ENCODE peak calls at places on chromosome 9, in five cellular contexts. One of them, this sample, is unnamed.
A peak's percentile ranks its signal among the peaks of the same experiment; 100 is the strongest.

GRCh38 chr9:126373241-126373640 is 46.6 kb downstream of the MVB12B start:
- DNase-seq in upper lobe of left lung: no peak
- DNase-seq in foreskin fibroblast: peak; percentile 25
- DNase-seq in IMR-90: peak; percentile 53
- DNase-seq in brain microvascular endothelial cell: peak; percentile 21
- DNase-seq in this sample: peak; percentile 16

GRCh38 chr9:131997779-131998178 is 81.9 kb downstream of the MED27 start:
- DNase-seq in IMR-90: peak; percentile 53
- DNase-seq in foreskin fibroblast: peak; percentile 63
- DNase-seq in upper lobe of left lung: no peak
- DNase-seq in brain microvascular endothelial cell: no peak
- DNase-seq in this sample: peak; percentile 61

GRCh38 chr9:38066907-38067610 is 2.0 kb downstream of the SHB start:
- DNase-seq in upper lobe of left lung: peak; percentile 83
- DNase-seq in foreskin fibroblast: peak; percentile 73
- DNase-seq in IMR-90: no peak
- DNase-seq in brain microvascular endothelial cell: no peak
- DNase-seq in this sample: peak; percentile 56

GRCh38 chr9:113488071-113488470 is 24.5 kb downstream of the RGS3 start:
- DNase-seq in IMR-90: no peak
- DNase-seq in upper lobe of left lung: peak; percentile 50
- DNase-seq in foreskin fibroblast: no peak
- DNase-seq in brain microvascular endothelial cell: no peak
- DNase-seq in this sample: no peak

GRCh38 chr9:136273244-136273865 is 27.7 kb upstream of the QSOX2 start:
- DNase-seq in foreskin fibroblast: peak; percentile 73
- DNase-seq in upper lobe of left lung: no peak
- DNase-seq in IMR-90: peak; percentile 13
- DNase-seq in brain microvascular endothelial cell: no peak
- DNase-seq in this sample: no peak

GRCh38 chr9:109113239-109113638 is 6.5 kb downstream of the TMEM245 start:
- DNase-seq in IMR-90: no peak
- DNase-seq in upper lobe of left lung: no peak
- DNase-seq in foreskin fibroblast: no peak
- DNase-seq in brain microvascular endothelial cell: no peak
- DNase-seq in this sample: no peak

GRCh38 chr9:101119206-101119819 is 90.8 kb downstream of the PLPPR1 start:
- DNase-seq in upper lobe of left lung: peak; percentile 31
- DNase-seq in foreskin fibroblast: peak; percentile 0
- DNase-seq in IMR-90: no peak
- DNase-seq in brain microvascular endothelial cell: peak; percentile 29
- DNase-seq in this sample: peak; percentile 19

GRCh38 chr9:95004452-95005275 is 278.2 kb downstream of the AOPEP start:
- DNase-seq in upper lobe of left lung: peak; percentile 60
- DNase-seq in brain microvascular endothelial cell: no peak
- DNase-seq in IMR-90: no peak
- DNase-seq in foreskin fibroblast: peak; percentile 66
- DNase-seq in this sample: no peak

GRCh38 chr9:107848598-107848997 is 359.0 kb upstream of the KLF4 start:
- DNase-seq in upper lobe of left lung: no peak
- DNase-seq in brain microvascular endothelial cell: no peak
- DNase-seq in IMR-90: no peak
- DNase-seq in foreskin fibroblast: peak; percentile 37
- DNase-seq in this sample: peak; percentile 16

GRCh38 chr9:36823934-36824333 is 210.1 kb downstream of the PAX5 start:
- DNase-seq in upper lobe of left lung: no peak
- DNase-seq in brain microvascular endothelial cell: no peak
- DNase-seq in IMR-90: no peak
- DNase-seq in foreskin fibroblast: no peak
- DNase-seq in this sample: no peak

GRCh38 chr9:113911850-113912249 is 35.7 kb downstream of the ZNF618 start:
- DNase-seq in foreskin fibroblast: no peak
- DNase-seq in IMR-90: no peak
- DNase-seq in brain microvascular endothelial cell: no peak
- DNase-seq in upper lobe of left lung: no peak
- DNase-seq in this sample: no peak

GRCh38 chr9:35776018-35776417 is 15.4 kb upstream of the NPR2 start:
- DNase-seq in upper lobe of left lung: no peak
- DNase-seq in brain microvascular endothelial cell: no peak
- DNase-seq in foreskin fibroblast: no peak
- DNase-seq in IMR-90: no peak
- DNase-seq in this sample: no peak

GRCh38 chr9:88803551-88804288 is 187.5 kb upstream of the S1PR3 start:
- DNase-seq in upper lobe of left lung: no peak
- DNase-seq in foreskin fibroblast: peak; percentile 63
- DNase-seq in IMR-90: peak; percentile 28
- DNase-seq in brain microvascular endothelial cell: no peak
- DNase-seq in this sample: peak; percentile 45

GRCh38 chr9:126335837-126336236 is 9.2 kb downstream of the MVB12B start:
- DNase-seq in IMR-90: no peak
- DNase-seq in upper lobe of left lung: peak; percentile 40
- DNase-seq in foreskin fibroblast: no peak
- DNase-seq in brain microvascular endothelial cell: no peak
- DNase-seq in this sample: no peak

GRCh38 chr9:99357575-99357974 is 135.5 kb downstream of the SEC61B start:
- DNase-seq in brain microvascular endothelial cell: no peak
- DNase-seq in foreskin fibroblast: peak; percentile 63
- DNase-seq in upper lobe of left lung: no peak
- DNase-seq in IMR-90: no peak
- DNase-seq in this sample: no peak

GRCh38 chr9:28810375-28811075 is 1237.2 kb upstream of the C9orf72 start:
- DNase-seq in upper lobe of left lung: no peak
- DNase-seq in IMR-90: no peak
- DNase-seq in foreskin fibroblast: peak; percentile 42
- DNase-seq in brain microvascular endothelial cell: no peak
- DNase-seq in this sample: peak; percentile 41

GRCh38 chr9:98801969-98802371 is 5.5 kb upstream of the GALNT12 start:
- DNase-seq in brain microvascular endothelial cell: no peak
- DNase-seq in upper lobe of left lung: no peak
- DNase-seq in IMR-90: no peak
- DNase-seq in foreskin fibroblast: peak; percentile 34
- DNase-seq in this sample: no peak

GRCh38 chr9:22446589-22446949 is at the start of gene DMRTA1:
- DNase-seq in brain microvascular endothelial cell: peak; percentile 51
- DNase-seq in foreskin fibroblast: peak; percentile 53
- DNase-seq in upper lobe of left lung: peak; percentile 87
- DNase-seq in IMR-90: peak; percentile 25
- DNase-seq in this sample: peak; percentile 81

GRCh38 chr9:108545446-108545845 is 310.3 kb downstream of the ACTL7B start:
- DNase-seq in brain microvascular endothelial cell: no peak
- DNase-seq in upper lobe of left lung: no peak
- DNase-seq in foreskin fibroblast: peak; percentile 63
- DNase-seq in IMR-90: no peak
- DNase-seq in this sample: no peak

GRCh38 chr9:85157763-85158162 is 488.2 kb downstream of the NTRK2 start:
- DNase-seq in foreskin fibroblast: no peak
- DNase-seq in IMR-90: no peak
- DNase-seq in upper lobe of left lung: no peak
- DNase-seq in brain microvascular endothelial cell: no peak
- DNase-seq in this sample: no peak

GRCh38 chr9:91682806-91683205 is 259.2 kb upstream of the NFIL3 start:
- DNase-seq in upper lobe of left lung: no peak
- DNase-seq in brain microvascular endothelial cell: peak; percentile 85
- DNase-seq in foreskin fibroblast: peak; percentile 41
- DNase-seq in IMR-90: peak; percentile 57
- DNase-seq in this sample: peak; percentile 47

GRCh38 chr9:137112564-137113384 is 1.8 kb downstream of the DPP7 start:
- DNase-seq in brain microvascular endothelial cell: no peak
- DNase-seq in upper lobe of left lung: no peak
- DNase-seq in IMR-90: no peak
- DNase-seq in foreskin fibroblast: no peak
- DNase-seq in this sample: no peak

GRCh38 chr9:132651259-132651658 is 18.5 kb downstream of the DDX31 start:
- DNase-seq in IMR-90: peak; percentile 98
- DNase-seq in brain microvascular endothelial cell: peak; percentile 93
- DNase-seq in foreskin fibroblast: peak; percentile 79
- DNase-seq in upper lobe of left lung: no peak
- DNase-seq in this sample: peak; percentile 96

GRCh38 chr9:112793213-112793810 is 42.8 kb downstream of the SNX30 start:
- DNase-seq in foreskin fibroblast: peak; percentile 80
- DNase-seq in upper lobe of left lung: peak; percentile 75
- DNase-seq in brain microvascular endothelial cell: peak; percentile 50
- DNase-seq in IMR-90: peak; percentile 56
- DNase-seq in this sample: peak; percentile 72

GRCh38 chr9:132531187-132531586 is 51.2 kb upstream of the BARHL1 start:
- DNase-seq in upper lobe of left lung: no peak
- DNase-seq in IMR-90: no peak
- DNase-seq in brain microvascular endothelial cell: no peak
- DNase-seq in foreskin fibroblast: no peak
- DNase-seq in this sample: no peak

GRCh38 chr9:36781532-36781931 is 208.8 kb downstream of the MELK start:
- DNase-seq in IMR-90: peak; percentile 8
- DNase-seq in upper lobe of left lung: no peak
- DNase-seq in foreskin fibroblast: peak; percentile 22
- DNase-seq in brain microvascular endothelial cell: no peak
- DNase-seq in this sample: peak; percentile 51

GRCh38 chr9:710951-711745 is 130.3 kb upstream of the DMRT1 start:
- DNase-seq in IMR-90: no peak
- DNase-seq in brain microvascular endothelial cell: no peak
- DNase-seq in foreskin fibroblast: no peak
- DNase-seq in upper lobe of left lung: no peak
- DNase-seq in this sample: no peak

GRCh38 chr9:136956604-136957003 is 4.5 kb downstream of the LCN12 start:
- DNase-seq in IMR-90: no peak
- DNase-seq in foreskin fibroblast: no peak
- DNase-seq in brain microvascular endothelial cell: no peak
- DNase-seq in upper lobe of left lung: no peak
- DNase-seq in this sample: no peak

GRCh38 chr9:7983361-7983974 is 183.9 kb upstream of the DMAC1 start:
- DNase-seq in upper lobe of left lung: no peak
- DNase-seq in foreskin fibroblast: no peak
- DNase-seq in IMR-90: no peak
- DNase-seq in brain microvascular endothelial cell: no peak
- DNase-seq in this sample: no peak

GRCh38 chr9:79661926-79662552 is 90.3 kb downstream of the TLE4 start:
- DNase-seq in brain microvascular endothelial cell: no peak
- DNase-seq in IMR-90: no peak
- DNase-seq in foreskin fibroblast: no peak
- DNase-seq in upper lobe of left lung: no peak
- DNase-seq in this sample: no peak

GRCh38 chr9:107755267-107755666 is 265.7 kb upstream of the KLF4 start:
- DNase-seq in brain microvascular endothelial cell: peak; percentile 25
- DNase-seq in IMR-90: peak; percentile 71
- DNase-seq in foreskin fibroblast: peak; percentile 83
- DNase-seq in upper lobe of left lung: no peak
- DNase-seq in this sample: peak; percentile 59

GRCh38 chr9:87259543-87259942 is 238.1 kb upstream of the DAPK1 start:
- DNase-seq in foreskin fibroblast: peak; percentile 60
- DNase-seq in upper lobe of left lung: no peak
- DNase-seq in brain microvascular endothelial cell: peak; percentile 39
- DNase-seq in IMR-90: no peak
- DNase-seq in this sample: peak; percentile 77

GRCh38 chr9:130043654-130044623 is 950 bp upstream of the FNBP1 start:
- DNase-seq in foreskin fibroblast: peak; percentile 84
- DNase-seq in upper lobe of left lung: no peak
- DNase-seq in IMR-90: peak; percentile 46
- DNase-seq in brain microvascular endothelial cell: no peak
- DNase-seq in this sample: peak; percentile 48
- TF ChIP-seq CTCF in foreskin fibroblast: peak; percentile 12
- TF ChIP-seq CTCF in upper lobe of left lung: no peak
- TF ChIP-seq CTCF in IMR-90: peak; percentile 17
- TF ChIP-seq CTCF in brain microvascular endothelial cell: peak; percentile 16
- TF ChIP-seq CTCF in this sample: peak; percentile 20

GRCh38 chr9:78325343-78325742 is 28.4 kb downstream of the PSAT1 start:
- DNase-seq in upper lobe of left lung: no peak
- DNase-seq in foreskin fibroblast: peak; percentile 89
- DNase-seq in IMR-90: peak; percentile 27
- DNase-seq in brain microvascular endothelial cell: peak; percentile 11
- DNase-seq in this sample: peak; percentile 94

GRCh38 chr9:78326564-78326963 is 29.6 kb downstream of the PSAT1 start:
- DNase-seq in upper lobe of left lung: no peak
- DNase-seq in foreskin fibroblast: no peak
- DNase-seq in brain microvascular endothelial cell: no peak
- DNase-seq in IMR-90: no peak
- DNase-seq in this sample: no peak

GRCh38 chr9:78324068-78324650 is 27.2 kb downstream of the PSAT1 start:
- DNase-seq in IMR-90: no peak
- DNase-seq in upper lobe of left lung: no peak
- DNase-seq in brain microvascular endothelial cell: no peak
- DNase-seq in foreskin fibroblast: no peak
- DNase-seq in this sample: no peak

GRCh38 chr9:78324682-78325081 is 27.8 kb downstream of the PSAT1 start:
- DNase-seq in foreskin fibroblast: no peak
- DNase-seq in IMR-90: no peak
- DNase-seq in brain microvascular endothelial cell: no peak
- DNase-seq in upper lobe of left lung: no peak
- DNase-seq in this sample: no peak

DNA sequence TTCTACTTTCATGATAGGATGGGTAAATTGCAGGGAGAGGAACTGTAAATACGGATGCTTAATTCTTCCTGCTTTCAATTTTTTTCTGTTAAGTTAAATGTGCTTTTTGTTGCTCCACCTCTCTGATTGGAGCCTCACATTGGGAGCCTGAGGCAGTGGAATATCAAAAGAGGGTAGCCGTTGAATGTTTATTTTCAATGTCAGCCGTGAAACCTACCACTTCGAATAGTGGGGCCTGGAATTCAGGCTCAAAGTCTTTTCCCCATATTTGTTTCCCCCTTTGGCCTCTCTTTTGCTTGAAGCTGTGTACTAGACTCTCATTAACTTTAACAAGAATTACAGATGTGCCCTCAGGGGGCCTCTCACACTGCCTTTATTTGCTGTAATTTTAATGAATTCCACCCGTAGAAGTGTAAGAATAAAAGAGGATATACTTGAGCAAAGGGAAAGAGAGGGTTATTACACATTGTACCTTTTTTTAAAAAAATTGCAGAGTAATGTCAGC is 29.0 kb downstream of the PSAT1 start:
- DNase-seq in IMR-90: no peak
- DNase-seq in brain microvascular endothelial cell: no peak
- DNase-seq in foreskin fibroblast: no peak
- DNase-seq in upper lobe of left lung: no peak
- DNase-seq in this sample: no peak
- H3K4me3 ChIP-seq in IMR-90: no peak overlapping the region
- H3K4me3 ChIP-seq in brain microvascular endothelial cell: no peak overlapping the region
- H3K4me3 ChIP-seq in foreskin fibroblast: no peak overlapping the region
- H3K4me3 ChIP-seq in upper lobe of left lung: no peak overlapping the region
- H3K4me3 ChIP-seq in this sample: no peak overlapping the region

GRCh38 chr9:21395778-21396717 is 10.8 kb upstream of the IFNA2 start:
- DNase-seq in foreskin fibroblast: peak; percentile 59
- DNase-seq in IMR-90: no peak
- DNase-seq in brain microvascular endothelial cell: no peak
- DNase-seq in upper lobe of left lung: peak; percentile 53
- DNase-seq in this sample: peak; percentile 34
- TF ChIP-seq CTCF in foreskin fibroblast: peak; percentile 86
- TF ChIP-seq CTCF in IMR-90: peak; percentile 61
- TF ChIP-seq CTCF in brain microvascular endothelial cell: peak; percentile 94
- TF ChIP-seq CTCF in upper lobe of left lung: peak; percentile 58
- TF ChIP-seq CTCF in this sample: peak; percentile 91

DNA sequence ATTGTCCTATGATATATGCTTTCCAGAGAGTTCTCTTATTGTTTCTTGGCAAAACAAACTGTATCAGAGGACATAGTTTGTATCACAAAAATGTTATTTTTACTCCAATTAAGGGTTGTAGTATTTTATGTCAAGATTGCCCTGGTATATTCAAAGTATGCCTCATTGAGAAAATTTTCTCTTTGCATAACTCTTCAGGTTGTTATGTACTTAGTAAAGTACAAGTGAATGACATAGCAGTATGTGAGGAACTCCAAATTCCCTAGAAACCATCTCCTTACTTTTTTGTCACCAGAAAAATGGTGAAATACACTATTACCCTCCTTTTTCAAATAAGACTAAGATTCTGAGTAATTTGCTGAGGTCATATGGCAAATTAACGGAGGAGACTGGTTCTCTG is 355.3 kb downstream of the NFIB start:
- DNase-seq in IMR-90: no peak
- DNase-seq in upper lobe of left lung: no peak
- DNase-seq in foreskin fibroblast: no peak
- DNase-seq in brain microvascular endothelial cell: no peak
- DNase-seq in this sample: no peak
- H3K4me3 ChIP-seq in IMR-90: no peak overlapping the region
- H3K4me3 ChIP-seq in upper lobe of left lung: no peak overlapping the region
- H3K4me3 ChIP-seq in foreskin fibroblast: no peak overlapping the region
- H3K4me3 ChIP-seq in brain microvascular endothelial cell: no peak overlapping the region
- H3K4me3 ChIP-seq in this sample: no peak overlapping the region